ENCODE peak calls at places on chromosomes 7 and 10, in six cellular contexts. T is H9, J is IMR-90, R is neuronal stem cell, W is H1, M is trophoblast cell. S is an unnamed sample.

GRCh38 chr10:78579586-78579985 is 489.2 kb upstream of the ZMIZ1 start:
- DNase-seq in T (no peak), J (no peak), R (no peak), W (no peak), M (no peak), S (no peak)

GRCh38 chr10:111756541-111757061 is 427.0 kb downstream of the GPAM start:
- DNase-seq in T (peak; percentile 84), J (no peak), R (peak; percentile 36), W (peak; percentile 44), M (peak; percentile 36), S (peak; percentile 6)

GRCh38 chr10:131250454-131251145 is 60.9 kb downstream of the TCERG1L start:
- DNase-seq in T (no peak), J (no peak), R (no peak), W (no peak), M (no peak), S (no peak)

GRCh38 chr7:436367-437128 is 83.1 kb downstream of the PDGFA start:
- DNase-seq in T (no peak), J (no peak), R (no peak), W (no peak), M (no peak), S (no peak)

GRCh38 chr7:121500659-121501058 is 104.6 kb upstream of the FAM3C start:
- DNase-seq in T (no peak), J (no peak), R (no peak), W (no peak), M (no peak), S (no peak)

GRCh38 chr10:123380491-123381085 is 226.4 kb downstream of the BUB3 start:
- DNase-seq in T (no peak), J (no peak), R (no peak), W (no peak), M (no peak), S (no peak)

GRCh38 chr7:16318989-16319915 is 102.1 kb downstream of the CRPPA start:
- DNase-seq in T (no peak), J (peak; percentile 40), R (no peak), W (no peak), M (no peak), S (peak; percentile 23)

GRCh38 chr7:158541330-158542010 is 46.2 kb downstream of the PTPRN2 start:
- DNase-seq in T (no peak), J (no peak), R (no peak), W (no peak), M (no peak), S (no peak)

GRCh38 chr7:137975223-137975622 is 26.7 kb downstream of the CREB3L2 start:
- DNase-seq in T (no peak), J (peak; percentile 85), R (no peak), W (no peak), M (no peak), S (peak; percentile 50)

GRCh38 chr10:88297103-88297502 is 286.0 kb downstream of the RNLS start:
- DNase-seq in T (no peak), J (peak; percentile 4), R (no peak), W (no peak), M (no peak), S (no peak)

GRCh38 chr7:44100458-44101303 is 3.5 kb upstream of the AEBP1 start:
- DNase-seq in T (no peak), J (peak; percentile 78), R (no peak), W (no peak), M (no peak), S (peak; percentile 89)

GRCh38 chr10:3886191-3886590 is 101.2 kb upstream of the KLF6 start:
- DNase-seq in T (peak; percentile 70), J (peak; percentile 61), R (no peak), W (peak; percentile 25), M (peak; percentile 54), S (peak; percentile 84)

GRCh38 chr7:134254311-134254710 is 62.4 kb downstream of the SLC35B4 start:
- DNase-seq in T (no peak), J (peak; percentile 22), R (no peak), W (no peak), M (no peak), S (no peak)

GRCh38 chr10:115525141-115525540 is 432.0 kb downstream of the ATRNL1 start:
- DNase-seq in T (no peak), J (no peak), R (no peak), W (no peak), M (no peak), S (no peak)

GRCh38 chr10:96327462-96327861 is 23.2 kb downstream of the DNTT start:
- DNase-seq in T (no peak), J (no peak), R (no peak), W (no peak), M (no peak), S (no peak)

GRCh38 chr7:32583791-32584190 is 88.5 kb downstream of the AVL9 start:
- DNase-seq in T (no peak), J (peak; percentile 87), R (no peak), W (no peak), M (no peak), S (peak; percentile 92)

GRCh38 chr7:111821076-111821475 is 258.8 kb upstream of the IMMP2L start:
- DNase-seq in T (no peak), J (no peak), R (no peak), W (no peak), M (no peak), S (no peak)

GRCh38 chr7:111820621-111821020 is 258.3 kb upstream of the IMMP2L start:
- DNase-seq in T (no peak), J (peak; percentile 64), R (no peak), W (no peak), M (no peak), S (no peak)

GRCh38 chr7:111829221-111829620 is 266.9 kb upstream of the IMMP2L start:
- DNase-seq in T (no peak), J (no peak), R (no peak), W (no peak), M (no peak), S (no peak)

GRCh38 chr7:111827863-111828504 is 265.7 kb upstream of the IMMP2L start:
- DNase-seq in T (no peak), J (peak; percentile 68), R (no peak), W (no peak), M (no peak), S (peak; percentile 26)

DNA sequence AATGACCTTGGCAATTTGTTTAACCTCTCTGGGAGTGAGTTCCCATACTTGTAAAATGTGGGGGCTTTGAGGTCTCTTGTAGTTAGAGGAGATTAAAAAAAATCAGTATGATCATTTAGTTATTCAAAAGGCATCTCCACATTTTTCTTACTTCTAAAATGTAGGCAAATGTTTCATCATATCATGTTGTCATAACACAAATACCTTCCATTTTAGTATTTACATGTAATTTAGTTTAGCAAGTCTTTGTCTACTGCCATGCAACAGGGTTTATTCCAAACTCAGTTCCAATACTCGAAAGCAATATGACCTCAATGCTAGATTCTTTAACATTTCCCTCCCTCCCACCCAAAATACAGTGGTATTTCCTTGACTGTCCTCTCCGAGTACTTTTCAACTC is 262.8 kb upstream of the IMMP2L start:
- DNase-seq in T (no peak), J (no peak), R (no peak), W (no peak), M (no peak), S (no peak)
- H3K27ac ChIP-seq in T (no peak overlapping the region), J (no peak overlapping the region), R (no peak overlapping the region), W (no peak overlapping the region), M (no peak overlapping the region), S (no peak overlapping the region)

DNA sequence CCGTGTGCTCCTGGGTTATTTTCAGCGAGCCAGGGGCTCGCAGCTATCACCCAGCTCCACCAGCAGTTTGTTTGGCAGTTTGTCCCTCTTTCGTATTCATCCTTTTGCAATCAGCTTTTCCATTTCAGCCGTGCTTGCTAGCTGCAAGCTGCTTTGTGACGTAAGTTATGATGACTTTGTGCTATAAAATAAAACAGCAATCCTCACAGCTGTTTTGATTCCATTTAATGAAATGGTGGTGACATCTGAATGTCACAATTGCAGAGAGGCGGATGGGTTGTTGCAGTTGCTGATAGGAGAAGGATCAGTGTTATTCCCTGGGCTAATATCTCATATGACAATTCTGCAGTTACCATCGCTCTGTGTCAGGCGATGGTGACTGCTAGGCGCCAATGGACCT is 251.7 kb downstream of the SNX10 start:
- DNase-seq in T (no peak), J (no peak), R (no peak), W (no peak), M (no peak), S (no peak)
- H4K91ac ChIP-seq in T (no peak overlapping the region), J (no peak overlapping the region), R (no peak overlapping the region), W (no peak overlapping the region), M (no peak overlapping the region), S (no peak overlapping the region)

GRCh38 chr10:7561216-7561893 is 105.4 kb downstream of the ITIH5 start:
- DNase-seq in T (peak; percentile 45), J (no peak), R (no peak), W (no peak), M (peak; percentile 86), S (no peak)

GRCh38 chr10:7565871-7566270 is 100.9 kb downstream of the ITIH5 start:
- DNase-seq in T (no peak), J (no peak), R (no peak), W (no peak), M (no peak), S (no peak)

GRCh38 chr10:7562026-7562425 is 104.7 kb downstream of the ITIH5 start:
- DNase-seq in T (no peak), J (no peak), R (no peak), W (no peak), M (no peak), S (no peak)

GRCh38 chr10:7563368-7563767 is 103.4 kb downstream of the ITIH5 start:
- DNase-seq in T (no peak), J (no peak), R (no peak), W (no peak), M (no peak), S (peak; percentile 66)

DNA sequence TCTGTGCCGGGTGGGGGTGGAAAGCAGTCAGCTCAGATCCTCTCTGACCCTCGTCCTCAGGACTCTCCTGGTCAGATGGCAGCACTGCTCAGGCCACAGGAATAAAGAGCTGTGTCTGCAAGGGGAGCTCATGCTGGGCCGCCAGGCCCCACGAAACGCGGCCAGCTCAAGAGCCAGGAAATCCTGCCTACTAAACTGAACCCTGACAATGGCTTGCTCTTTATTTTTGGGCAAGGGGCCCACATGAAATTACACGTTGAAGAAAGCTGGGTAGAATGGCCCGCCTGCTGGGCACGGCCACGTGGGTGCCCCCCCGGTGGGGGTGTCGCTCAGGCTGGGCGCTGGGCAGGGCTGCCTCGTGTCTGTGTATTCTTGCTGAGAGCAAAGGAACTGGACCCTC is 103.0 kb downstream of the ITIH5 start:
- DNase-seq in T (no peak), J (no peak), R (no peak), W (no peak), M (no peak), S (no peak)
- H3K27ac ChIP-seq in T (no peak overlapping the region), J (peak overlapping the region; percentile 69), R (no peak overlapping the region), W (no peak overlapping the region), M (no peak overlapping the region), S (no peak overlapping the region)

DNA sequence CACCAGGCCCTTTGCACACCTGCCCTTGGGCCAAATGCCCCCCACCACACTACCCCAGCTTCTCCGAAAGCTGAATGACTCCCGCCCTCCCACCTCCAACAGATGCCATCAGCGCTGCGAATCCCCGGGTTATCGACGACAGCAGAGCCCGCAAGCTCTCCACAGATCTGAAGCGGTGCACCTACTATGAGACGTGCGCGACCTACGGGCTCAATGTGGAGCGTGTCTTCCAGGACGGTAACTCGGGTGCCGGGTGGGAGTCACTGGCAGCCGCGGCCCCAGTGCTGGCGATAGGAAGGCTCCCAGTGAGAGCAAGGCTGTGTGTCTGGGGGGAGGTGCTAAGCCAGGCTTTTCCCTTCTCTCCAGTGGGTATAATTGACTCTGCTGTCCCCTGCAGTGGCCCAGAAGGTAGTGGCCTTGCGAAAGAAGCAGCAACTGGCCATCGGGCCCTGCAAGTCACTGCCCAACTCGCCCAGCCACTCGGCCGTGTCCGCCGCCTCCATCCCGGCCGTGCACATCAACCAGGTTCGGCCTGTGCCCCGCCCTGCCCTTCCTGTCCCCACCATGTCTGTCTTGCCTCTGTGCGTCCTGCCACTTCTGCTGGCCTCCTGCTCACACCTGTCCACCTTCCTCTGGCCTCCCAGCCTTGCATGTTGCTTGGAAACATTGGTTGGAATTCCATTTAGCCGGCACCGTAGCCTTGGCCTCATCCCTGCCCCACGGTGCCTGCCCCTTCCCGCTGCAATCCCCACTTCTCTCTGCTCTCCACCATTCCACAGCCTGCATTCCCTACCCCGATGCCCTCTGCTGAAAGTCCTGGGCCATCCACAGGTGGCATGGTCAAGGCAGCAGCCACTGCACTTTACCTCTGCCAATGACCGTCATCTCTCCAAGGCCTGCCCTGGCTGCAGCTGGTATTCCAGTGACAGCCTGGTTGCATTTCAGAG is 32.1 kb downstream of the AGAP3 start:
- DNase-seq in T (no peak), J (no peak), R (no peak), W (no peak), M (no peak), S (no peak)
- H4K91ac ChIP-seq in T (no peak overlapping the region), J (no peak overlapping the region), R (peak overlapping the region; percentile 53), W (no peak overlapping the region), M (no peak overlapping the region), S (peak overlapping the region; percentile 1)

S was measured in mesenchymal stem cell.